ENCODE peak calls at places on chromosomes 11 and 22, in eight cellular contexts. R is heart left ventricle; E is CD4-positive, alpha-beta T cell; C is naive B cell; A is Right ventricle myocardium inferior; N is activated naive CD8-positive, alpha-beta T cell treated with anti-CD3 and anti-CD28 coated beads, Interleukin-2, amount 10 ng/mL, durations not matched to agents 7 days and 5 days; Q is left ventricle myocardium superior; J is naive thymus-derived CD8-positive, alpha-beta T cell. H is an unnamed sample.

GRCh38 chr11:19974886-19975285 is 185.4 kb downstream of the DBX1 start:
- ATAC-seq in C (no peak), N (no peak), Q (no peak), R (no peak), A (no peak), J (no peak), E (no peak), H (no peak)

GRCh38 chr11:20621679-20622078 is 22.3 kb downstream of the SLC6A5 start:
- ATAC-seq in R (no peak), A (no peak), C (no peak), J (no peak), Q (no peak), N (no peak), E (no peak), H (no peak)

GRCh38 chr11:116257092-116257491 is 515.7 kb downstream of the BUD13 start:
- ATAC-seq in A (no peak), C (no peak), J (no peak), E (no peak), N (no peak), R (peak; percentile 50), Q (no peak), H (no peak)

GRCh38 chr22:41848468-41848867 is 15.6 kb downstream of the SREBF2 start:
- ATAC-seq in A (peak; percentile 65), R (peak; percentile 84), C (peak; percentile 48), J (no peak), E (peak; percentile 43), Q (peak; percentile 64), N (no peak), H (peak; percentile 93)

GRCh38 chr11:78651923-78652602 is 77.4 kb upstream of the NARS2 start:
- ATAC-seq in J (no peak), C (no peak), Q (no peak), A (no peak), N (no peak), E (no peak), R (no peak), H (no peak)

GRCh38 chr11:11279956-11280689 is 72.9 kb downstream of the CSNK2A3 start:
- ATAC-seq in N (no peak), A (no peak), J (no peak), R (no peak), C (no peak), Q (no peak), E (no peak), H (peak; percentile 5)

GRCh38 chr11:44095506-44096359 is at the start of gene EXT2:
- ATAC-seq in C (peak; percentile 94), A (peak; percentile 98), Q (peak; percentile 98), J (peak; percentile 92), E (peak; percentile 93), N (peak; percentile 94), R (peak; percentile 97), H (peak; percentile 98)

GRCh38 chr22:23862103-23862502 is 4.4 kb downstream of the SLC2A11 start:
- ATAC-seq in Q (no peak), A (no peak), J (no peak), R (no peak), N (no peak), C (no peak), E (no peak), H (no peak)

GRCh38 chr11:8313504-8314090 is 49.9 kb upstream of the LMO1 start:
- ATAC-seq in J (no peak), Q (no peak), N (no peak), C (no peak), R (no peak), A (no peak), E (no peak), H (no peak)

GRCh38 chr11:107372439-107372838 is 85.2 kb downstream of the CWF19L2 start:
- ATAC-seq in A (no peak), Q (no peak), C (no peak), J (no peak), E (no peak), R (no peak), N (no peak), H (no peak)

GRCh38 chr11:68470304-68470811 is 9.8 kb downstream of the PPP6R3 start:
- ATAC-seq in J (no peak), R (peak; percentile 63), N (no peak), Q (peak; percentile 64), A (peak; percentile 43), C (no peak), E (no peak), H (no peak)

GRCh38 chr11:119607726-119608125 is 121.3 kb downstream of the NECTIN1 start:
- ATAC-seq in C (no peak), A (no peak), R (no peak), Q (no peak), N (no peak), J (no peak), E (no peak), H (no peak)

GRCh38 chr11:12770966-12771597 is 96.9 kb downstream of the TEAD1 start:
- ATAC-seq in J (no peak), C (no peak), N (no peak), A (no peak), R (no peak), Q (no peak), E (no peak), H (no peak)

GRCh38 chr11:64745219-64745522 is 1.2 kb upstream of the RASGRP2 start:
- ATAC-seq in C (peak; percentile 57), A (peak; percentile 7), E (peak; percentile 36), J (peak; percentile 43), Q (peak; percentile 14), R (peak; percentile 11), N (peak; percentile 31), H (peak; percentile 3)

GRCh38 chr11:26839911-26840705 is 118.2 kb upstream of the SLC5A12 start:
- ATAC-seq in A (no peak), N (no peak), C (no peak), R (no peak), Q (no peak), E (no peak), J (no peak), H (no peak)

GRCh38 chr22:36052505-36052941 is 23.9 kb upstream of the RBFOX2 start:
- ATAC-seq in A (no peak), Q (no peak), C (no peak), N (peak; percentile 56), R (no peak), E (no peak), J (no peak), H (no peak)

GRCh38 chr11:28524098-28524497 is 415.9 kb downstream of the METTL15 start:
- ATAC-seq in C (no peak), Q (no peak), E (no peak), J (no peak), N (no peak), R (no peak), A (no peak), H (no peak)

GRCh38 chr11:125188021-125188420 is 23.5 kb downstream of the PKNOX2 start:
- ATAC-seq in N (no peak), Q (no peak), C (no peak), R (no peak), A (no peak), J (no peak), E (no peak), H (no peak)

GRCh38 chr11:125586618-125587017 is 6.0 kb upstream of the STT3A start:
- ATAC-seq in J (no peak), R (no peak), A (no peak), C (no peak), Q (no peak), N (no peak), E (no peak), H (no peak)

GRCh38 chr11:57288771-57289579 is 35.8 kb downstream of the TNKS1BP1 start:
- ATAC-seq in J (no peak), R (peak; percentile 14), Q (no peak), N (no peak), E (no peak), A (no peak), C (no peak), H (no peak)

GRCh38 chr11:125170001-125170405 is 5.5 kb downstream of the PKNOX2 start:
- ATAC-seq in C (no peak), N (no peak), A (peak; percentile 50), J (no peak), R (peak; percentile 29), Q (peak; percentile 56), E (no peak), H (no peak)

GRCh38 chr11:63609971-63610580 is 4.2 kb downstream of the PLAAT3 start:
- ATAC-seq in J (no peak), Q (no peak), E (no peak), A (no peak), C (no peak), R (no peak), N (no peak), H (no peak)

GRCh38 chr11:120625565-120625964 is 114.0 kb downstream of the GRIK4 start:
- ATAC-seq in Q (no peak), C (no peak), E (no peak), A (no peak), N (no peak), R (no peak), J (no peak), H (no peak)

GRCh38 chr11:130677486-130678153 is 229.2 kb downstream of the ADAMTS15 start:
- ATAC-seq in A (peak; percentile 69), J (no peak), C (no peak), R (peak; percentile 39), E (no peak), Q (peak; percentile 70), N (no peak), H (no peak)

GRCh38 chr11:65292866-65293265 is 21.8 kb upstream of the CDC42EP2 start:
- ATAC-seq in N (no peak), E (no peak), Q (no peak), C (no peak), J (no peak), R (no peak), A (no peak), H (no peak)

GRCh38 chr11:114209904-114210303 is 86.3 kb upstream of the NNMT start:
- ATAC-seq in R (no peak), A (no peak), J (no peak), C (no peak), Q (no peak), E (no peak), N (no peak), H (no peak)

GRCh38 chr11:7638710-7639642 is 34.3 kb downstream of the CYB5R2 start:
- ATAC-seq in E (no peak), R (no peak), N (no peak), C (no peak), Q (peak; percentile 73), J (no peak), A (peak; percentile 74), H (peak; percentile 24)

GRCh38 chr11:74121804-74122203 is 49.0 kb downstream of the C2CD3 start:
- ATAC-seq in E (no peak), J (no peak), A (peak; percentile 31), Q (peak; percentile 57), N (no peak), C (no peak), R (no peak), H (no peak)

GRCh38 chr11:88629496-88629895 is 292.0 kb upstream of the CTSC start:
- ATAC-seq in Q (no peak), A (no peak), E (no peak), R (no peak), J (no peak), C (no peak), N (no peak), H (no peak)

H was measured in gastroesophageal sphincter.